ENCODE peak calls at places on chromosomes 4 and X, in seven cellular contexts. U, H, K, F, Q, G and D are unnamed samples. For H3K4me1, the result is how much of the 10 kb centered on the place peaks cover.

GRCh38 chr4:173046144-173046543 is 122.5 kb upstream of the GALNT7 start:
- DNase-seq in U (no peak), Q (no peak), G (no peak), K (no peak), F (no peak), H (no peak), D (no peak)

GRCh38 chr4:47741200-47741599 is 96.7 kb downstream of the CORIN start:
- DNase-seq in U (no peak), F (no peak), H (no peak), K (no peak), G (no peak), Q (no peak), D (no peak)

GRCh38 chr4:113958766-113959540 is 20.5 kb downstream of the ARSJ start:
- DNase-seq in H (peak), G (peak), Q (no peak), U (no peak), F (no peak), K (peak), D (no peak)

GRCh38 chr4:185534850-185535761 is at the start of gene PDLIM3:
- DNase-seq in Q (peak), K (no peak), F (peak), U (peak), G (peak), H (peak), D (peak)

GRCh38 chrX:47502591-47503222 is 19.7 kb upstream of the ZNF41 start:
- DNase-seq in K (no peak), F (peak), U (no peak), G (no peak), Q (no peak), H (no peak), D (no peak)

GRCh38 chr4:184383497-184384055 is 90.8 kb downstream of the IRF2 start:
- DNase-seq in K (peak), Q (no peak), H (peak), G (peak), U (no peak), F (peak), D (no peak)

GRCh38 chr4:77043507-77044131 is 32.2 kb downstream of the CCNI start:
- DNase-seq in K (no peak), G (no peak), Q (no peak), F (no peak), U (no peak), H (no peak), D (no peak)

GRCh38 chrX:120697053-120697452 is 67.2 kb upstream of the C1GALT1C1 start:
- DNase-seq in U (no peak), H (no peak), K (no peak), Q (no peak), F (peak), G (no peak), D (no peak)

GRCh38 chr4:107689912-107690587 is 30.0 kb downstream of the PAPSS1 start:
- DNase-seq in K (peak), U (no peak), F (no peak), G (peak), Q (no peak), H (peak), D (no peak)

GRCh38 chrX:108199691-108200090 is 108.1 kb downstream of the ATG4A start:
- DNase-seq in H (peak), F (peak), Q (peak), G (peak), U (peak), K (peak), D (peak)

GRCh38 chr4:157300678-157301077 is 80.2 kb downstream of the GRIA2 start:
- DNase-seq in H (no peak), U (no peak), Q (peak), G (no peak), K (no peak), F (peak), D (no peak)

GRCh38 chrX:41981481-41982013 is 58.2 kb upstream of the CASK start:
- DNase-seq in U (no peak), G (no peak), F (no peak), H (no peak), K (peak), Q (no peak), D (no peak)

GRCh38 chr4:149914521-149915115 is 99.0 kb upstream of the IQCM start:
- DNase-seq in U (peak), G (peak), Q (peak), F (peak), H (peak), K (peak), D (peak)

GRCh38 chr4:153501578-153501977 is 35.4 kb downstream of the TMEM131L start:
- DNase-seq in F (no peak), Q (no peak), K (no peak), H (no peak), U (no peak), G (no peak), D (no peak)

GRCh38 chr4:153499005-153499404 is 32.8 kb downstream of the TMEM131L start:
- DNase-seq in U (no peak), H (no peak), K (no peak), G (no peak), F (no peak), Q (no peak), D (no peak)

GRCh38 chr4:153495480-153496206 is 29.5 kb downstream of the TMEM131L start:
- DNase-seq in G (no peak), H (no peak), Q (no peak), U (no peak), K (peak), F (no peak), D (no peak)

GRCh38 chr4:153497091-153497531 is 31.0 kb downstream of the TMEM131L start:
- DNase-seq in K (peak), H (no peak), G (peak), F (no peak), U (no peak), Q (no peak), D (no peak)

GRCh38 chr4:153497988-153498967 is 32.1 kb downstream of the TMEM131L start:
- DNase-seq in U (no peak), K (no peak), H (no peak), F (no peak), G (peak), Q (no peak), D (no peak)
- TF ChIP-seq EZH2phosphoT487 in U (no peak), K (no peak), H (no peak), F (no peak), G (no peak), Q (no peak), D (no peak)

DNA sequence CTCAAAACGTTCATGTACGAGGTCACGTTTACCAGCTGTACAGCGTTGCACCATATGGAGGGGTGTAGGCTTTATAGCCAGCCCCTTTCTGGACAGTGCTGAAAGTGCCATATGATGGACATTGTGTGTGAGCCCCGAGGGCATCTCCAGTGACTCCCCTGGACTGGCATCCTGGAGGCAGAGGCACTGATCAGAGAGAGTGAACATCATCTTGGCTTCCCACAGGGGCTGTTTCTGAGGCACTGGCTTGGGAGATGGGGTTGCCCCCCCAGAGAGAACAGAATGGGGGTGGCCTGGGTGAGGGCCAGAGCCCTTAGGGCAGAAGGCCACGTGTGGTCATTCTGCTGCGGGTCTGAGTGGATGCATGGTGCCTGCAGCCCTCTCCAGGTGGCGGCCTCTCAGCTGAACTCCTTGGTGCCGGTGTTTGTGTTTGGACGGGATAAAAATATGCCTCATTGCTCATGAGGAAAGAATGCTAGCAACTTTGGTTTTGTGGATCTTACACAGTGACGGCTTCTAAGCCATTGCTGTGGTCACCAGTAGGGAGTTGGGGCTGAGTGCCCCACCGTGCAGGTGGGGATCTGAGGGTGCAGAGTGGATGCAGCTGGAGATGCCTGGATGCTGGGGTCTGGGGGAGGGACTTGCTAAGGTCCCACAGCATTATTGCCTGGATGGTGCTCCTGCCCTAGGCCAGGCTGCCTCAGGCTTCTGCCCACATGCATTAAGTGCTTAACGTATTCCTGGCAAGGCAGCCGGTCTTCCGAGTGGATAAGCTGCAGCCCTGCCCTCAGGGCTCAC is 3.4 kb downstream of the WFS1 start:
- DNase-seq in Q (peak), G (peak), F (no peak), U (no peak), K (peak), H (no peak), D (no peak)
- H3K4me1 ChIP-seq in Q (half or more), G (under half), F (under half), U (under half), K (under half), H (under half), D (under half)

GRCh38 chrX:92231391-92231790 is 452.2 kb downstream of the PCDH11X start:
- DNase-seq in K (no peak), H (no peak), G (no peak), Q (no peak), F (no peak), U (no peak), D (no peak)

GRCh38 chrX:92230628-92231027 is 451.5 kb downstream of the PCDH11X start:
- DNase-seq in K (no peak), F (no peak), U (no peak), G (no peak), Q (no peak), H (no peak), D (no peak)

DNA sequence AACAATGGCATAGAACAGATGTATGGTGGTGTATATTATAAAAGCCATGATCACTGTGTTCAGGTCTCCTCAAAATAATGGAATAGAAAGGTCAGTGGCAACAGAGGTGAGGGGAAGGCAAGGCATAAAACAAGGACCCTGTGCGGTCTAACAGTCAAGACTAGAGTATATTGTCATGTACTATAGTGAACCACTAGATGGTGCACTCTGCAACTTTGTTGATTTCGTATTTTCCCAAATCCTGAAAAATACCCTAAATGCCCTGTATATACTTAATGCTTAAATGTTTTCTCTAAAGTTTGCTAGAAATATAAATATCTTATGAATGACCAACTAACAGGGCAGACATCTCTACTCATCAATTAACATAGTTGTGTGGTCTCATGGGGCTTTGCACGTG is 453.0 kb downstream of the PCDH11X start:
- DNase-seq in U (peak), K (peak), G (peak), H (no peak), F (peak), Q (peak), D (peak)
- TF ChIP-seq CTCF in U (peak), K (peak), G (peak), H (no peak), F (peak), Q (peak), D (peak)

GRCh38 chr4:40423735-40424134 is 88.6 kb downstream of the CHRNA9 start:
- DNase-seq in G (no peak), F (no peak), Q (no peak), K (no peak), U (no peak), H (no peak), D (no peak)
- TF ChIP-seq EZH2phosphoT487 in G (no peak), F (no peak), Q (no peak), K (no peak), U (no peak), H (no peak), D (no peak)

DNA sequence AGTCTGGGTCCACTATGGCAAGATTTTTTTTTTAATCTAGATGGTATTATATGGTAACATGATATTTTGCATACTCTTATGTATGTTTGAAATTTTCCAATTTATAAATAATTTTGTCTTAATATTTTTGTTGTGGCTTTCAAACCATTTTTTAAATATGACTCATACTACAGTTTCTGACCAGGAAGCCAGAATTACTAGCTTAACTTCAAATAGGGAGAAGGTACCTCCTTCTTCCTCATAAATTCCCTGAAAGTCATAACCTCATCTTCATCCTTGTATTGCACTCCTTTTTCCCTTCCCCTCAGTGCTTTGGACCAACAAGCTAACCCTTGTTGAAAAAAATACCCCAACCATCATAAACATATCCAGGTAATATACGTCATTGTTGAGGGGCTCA is 21.6 kb downstream of the ARAP2 start:
- DNase-seq in G (no peak), H (no peak), F (no peak), K (peak), Q (no peak), U (no peak), D (no peak)
- H3K4me1 ChIP-seq in G (under half), H (under half), F (under half), K (under half), Q (under half), U (under half), D (under half)